ENCODE peak calls at places on chromosomes 5 and 9, in ten cellular contexts. O is HepG2, U is tibial artery, H is GM23248, Z is right cardiac atrium, G is kidney, Y is endothelial cell of umbilical vein, E is cardiac muscle cell, B is aorta, T is PC-3. F is an unnamed sample. For H3K4me1, the result is how much of the 10 kb centered on the place peaks cover.

GRCh38 chr9:122402403-122403268 is 31.8 kb downstream of the PTGS1 start:
- DNase-seq in O (peak), U (no peak), T (peak), G (no peak), H (peak), E (peak), B (no peak), Z (no peak), Y (peak), F (no peak)

GRCh38 chr5:137498301-137498735 is 808 bp downstream of the SPOCK1 start:
- DNase-seq in T (peak), B (peak), G (peak), U (peak), E (peak), H (peak), Z (peak), O (no peak), Y (peak), F (peak)

GRCh38 chr9:79984429-79985067 is 412.8 kb downstream of the TLE4 start:
- DNase-seq in B (no peak), H (no peak), U (no peak), O (no peak), G (no peak), E (no peak), T (no peak), Z (no peak), Y (peak), F (no peak)

GRCh38 chr5:120808606-120809005 is 344.5 kb downstream of the PRR16 start:
- DNase-seq in T (no peak), U (no peak), Z (no peak), Y (no peak), G (no peak), H (no peak), E (no peak), O (no peak), B (no peak), F (no peak)

GRCh38 chr9:31323726-31324444 is 1060.6 kb upstream of the ACO1 start:
- DNase-seq in Z (no peak), H (no peak), G (no peak), T (no peak), E (no peak), B (no peak), Y (no peak), U (no peak), O (no peak), F (no peak)

GRCh38 chr9:79233542-79233941 is 338.2 kb upstream of the TLE4 start:
- DNase-seq in O (peak), Y (peak), E (peak), G (no peak), Z (no peak), T (peak), H (peak), U (no peak), B (no peak), F (no peak)

GRCh38 chr5:142527664-142528295 is 158.1 kb downstream of the FGF1 start:
- DNase-seq in O (no peak), E (no peak), Z (no peak), T (no peak), G (no peak), B (no peak), Y (no peak), H (no peak), U (no peak), F (no peak)

GRCh38 chr9:92300935-92301334 is 7.4 kb upstream of the IARS1 start:
- DNase-seq in U (no peak), Z (no peak), B (no peak), T (no peak), O (no peak), H (no peak), E (no peak), G (no peak), Y (no peak), F (no peak)

GRCh38 chr5:141934099-141934844 is 10.6 kb downstream of the DELE1 start:
- DNase-seq in Z (peak), G (no peak), T (no peak), U (peak), H (no peak), E (peak), O (no peak), B (peak), Y (no peak), F (peak)

GRCh38 chr5:128446-128845 is 36.5 kb downstream of the PLEKHG4B start:
- DNase-seq in O (no peak), E (no peak), Z (no peak), G (no peak), B (no peak), Y (no peak), U (no peak), T (no peak), H (no peak), F (no peak)

GRCh38 chr5:139649082-139649991 is 1.2 kb downstream of the CXXC5 start:
- DNase-seq in E (no peak), B (peak), U (peak), O (no peak), Y (no peak), Z (peak), T (peak), H (peak), G (peak), F (no peak)

GRCh38 chr5:139648205-139649081 is at the start of gene CXXC5:
- DNase-seq in O (no peak), B (peak), E (peak), U (peak), Y (peak), T (peak), G (peak), Z (peak), H (peak), F (peak)

GRCh38 chr5:139646912-139647391 is 1.2 kb upstream of the CXXC5 start:
- DNase-seq in O (no peak), G (peak), B (peak), E (no peak), Z (peak), U (peak), T (no peak), Y (no peak), H (no peak), F (peak)

GRCh38 chr5:139646111-139646510 is 2.0 kb upstream of the CXXC5 start:
- DNase-seq in U (peak), T (no peak), E (no peak), O (no peak), B (peak), G (peak), H (no peak), Y (no peak), Z (peak), F (peak)

GRCh38 chr5:139647406-139648204 is 544 bp upstream of the CXXC5 start:
- DNase-seq in H (no peak), B (peak), Z (peak), G (no peak), T (no peak), U (peak), Y (no peak), O (no peak), E (no peak), F (peak)
- H3K4me1 ChIP-seq in H (under half), B (under half), Z (under half), G (under half), T (under half), U (under half), Y (under half), O (half or more), E (under half), F (under half)

GRCh38 chr9:105262497-105262896 is 18.0 kb downstream of the SLC44A1 start:
- DNase-seq in Z (no peak), H (no peak), E (no peak), O (no peak), G (no peak), Y (no peak), U (no peak), T (no peak), B (no peak), F (peak)
- H3K4me1 ChIP-seq in Z (under half), H (under half), E (under half), O (under half), G (under half), Y (under half), U (under half), T (under half), B (under half), F (under half)

GRCh38 chr9:68780735-68781134 is 75.7 kb downstream of the PIP5K1B start:
- DNase-seq in U (no peak), B (no peak), H (peak), Y (no peak), T (peak), Z (no peak), O (peak), E (no peak), G (no peak), F (no peak)
- H3K4me1 ChIP-seq in U (under half), B (under half), H (under half), Y (under half), T (under half), Z (under half), O (half or more), E (under half), G (under half), F (under half)

GRCh38 chr5:150159741-150160179 is 4.1 kb upstream of the PDGFRB start:
- DNase-seq in O (no peak), H (peak), Y (no peak), E (peak), T (no peak), Z (peak), G (no peak), B (peak), U (peak), F (no peak)
- H3K4me1 ChIP-seq in O (half or more), H (half or more), Y (under half), E (under half), T (under half), Z (under half), G (under half), B (under half), U (under half), F (under half)

GRCh38 chr5:14217587-14217986 is 74.4 kb downstream of the TRIO start:
- DNase-seq in U (no peak), G (no peak), E (no peak), B (no peak), H (no peak), T (no peak), Z (peak), O (no peak), Y (no peak), F (peak)

GRCh38 chr5:14213813-14214585 is 70.9 kb downstream of the TRIO start:
- DNase-seq in G (no peak), O (peak), U (no peak), B (no peak), H (no peak), Y (no peak), E (no peak), Z (no peak), T (no peak), F (no peak)

GRCh38 chr5:14216902-14217301 is 73.8 kb downstream of the TRIO start:
- DNase-seq in Y (no peak), G (no peak), Z (no peak), H (no peak), E (no peak), U (no peak), O (peak), B (no peak), T (no peak), F (no peak)

GRCh38 chr5:14216372-14216771 is 73.2 kb downstream of the TRIO start:
- DNase-seq in E (no peak), O (no peak), H (no peak), Y (no peak), B (no peak), Z (no peak), T (peak), G (no peak), U (no peak), F (no peak)

DNA sequence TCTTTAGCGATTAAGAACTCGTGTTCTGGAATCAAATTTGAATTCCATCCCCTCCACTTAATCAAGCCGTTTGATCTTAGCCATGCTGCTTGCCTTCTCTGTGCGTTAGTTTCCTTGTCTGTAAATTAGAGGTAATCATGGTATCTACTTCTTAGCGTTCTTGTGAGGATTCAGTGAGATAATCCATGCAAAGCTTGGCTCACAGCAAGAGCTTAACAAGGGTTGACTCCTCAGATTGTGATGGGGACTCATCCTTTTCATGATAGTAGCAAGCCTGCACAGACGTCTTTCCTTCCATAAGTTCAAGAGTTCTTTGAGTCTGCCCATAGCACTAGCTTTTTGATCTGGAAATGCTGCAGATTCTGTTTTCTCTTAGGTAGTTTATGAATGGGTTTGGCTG is 72.8 kb downstream of the TRIO start:
- DNase-seq in E (no peak), U (no peak), Y (no peak), B (no peak), Z (no peak), T (no peak), H (no peak), O (no peak), G (no peak), F (no peak)
- H3K4me1 ChIP-seq in E (under half), U (under half), Y (under half), B (under half), Z (under half), T (half or more), H (half or more), O (half or more), G (half or more), F (under half)

F was measured in right lobe of liver.